ENCODE peak calls at places on chromosomes 7 and 10, in five cellular contexts. V, J, G, S and R are unnamed samples.

GRCh38 chr7:22275574-22276150 is 81.3 kb downstream of the RAPGEF5 start:
- DNase-seq in V (no peak), J (no peak), G (no peak), S (no peak), R (no peak)

GRCh38 chr7:140390466-140391190 is 7.7 kb downstream of the SLC37A3 start:
- DNase-seq in G (no peak), J (peak; percentile 72), V (no peak), S (peak; percentile 15), R (peak; percentile 69)

GRCh38 chr7:101315336-101315735 is 6.3 kb downstream of the IFT22 start:
- DNase-seq in V (peak; percentile 29), S (peak; percentile 37), J (no peak), G (peak; percentile 38), R (peak; percentile 77)

GRCh38 chr10:43338117-43338516 is 33.3 kb upstream of the FXYD4 start:
- DNase-seq in V (no peak), S (no peak), G (no peak), J (no peak), R (no peak)

GRCh38 chr10:86483664-86484063 is 37.9 kb downstream of the WAPL start:
- DNase-seq in S (no peak), G (no peak), V (no peak), J (no peak), R (no peak)

GRCh38 chr10:29757551-29758297 is 123.0 kb upstream of the SVIL start:
- DNase-seq in S (peak; percentile 54), G (peak; percentile 85), V (peak; percentile 14), J (no peak), R (peak; percentile 22)

GRCh38 chr10:110356628-110357245 is 52.0 kb upstream of the SMNDC1 start:
- DNase-seq in G (peak; percentile 72), S (no peak), J (peak; percentile 92), V (peak; percentile 76), R (peak; percentile 72)

GRCh38 chr10:1289591-1289990 is 233.4 kb downstream of the WDR37 start:
- DNase-seq in J (no peak), V (no peak), S (no peak), G (no peak), R (no peak)

GRCh38 chr10:112912441-112912911 is 37.6 kb upstream of the TCF7L2 start:
- DNase-seq in V (no peak), J (no peak), G (peak; percentile 66), S (no peak), R (no peak)

GRCh38 chr10:134743-135600 is at the start of gene ZMYND11:
- DNase-seq in J (peak; percentile 92), S (peak; percentile 71), V (peak; percentile 8), G (no peak), R (peak; percentile 64)

GRCh38 chr10:17307149-17307548 is 79.1 kb downstream of the VIM start:
- DNase-seq in V (no peak), G (no peak), J (no peak), S (no peak), R (no peak)
- H3K4me3 ChIP-seq in V (no peak overlapping the region), G (no peak overlapping the region), J (no peak overlapping the region), S (no peak overlapping the region), R (no peak overlapping the region)

GRCh38 chr7:8702807-8703206 is 269.4 kb downstream of the NXPH1 start:
- DNase-seq in V (no peak), J (no peak), S (no peak), G (no peak), R (no peak)
- TF ChIP-seq CTCF in V (no peak), J (no peak), S (no peak), G (no peak), R (no peak)

GRCh38 chr7:151278949-151279348 is 30.5 kb upstream of the SMARCD3 start:
- DNase-seq in V (no peak), J (no peak), G (no peak), S (no peak), R (no peak)
- H3K4me3 ChIP-seq in V (no peak overlapping the region), J (no peak overlapping the region), G (no peak overlapping the region), S (no peak overlapping the region), R (no peak overlapping the region)

GRCh38 chr10:97400665-97401454 is at the start of gene RRP12:
- DNase-seq in G (peak; percentile 98), V (peak; percentile 98), S (peak; percentile 98), J (peak; percentile 91), R (peak; percentile 98)
- TF ChIP-seq CTCF in G (no peak), V (peak; percentile 29), S (no peak), J (no peak), R (peak; percentile 29)